ENCODE peak calls at places on chromosomes 3 and 15, in five cellular contexts. W, Q, Y, B and O are unnamed samples.

GRCh38 chr15:82850731-82851130 is 41.3 kb downstream of the WHAMM start:
- DNase-seq in Q (no peak), B (no peak), W (no peak), Y (no peak), O (no peak)

GRCh38 chr15:67241132-67241855 is 13.2 kb downstream of the AAGAB start:
- DNase-seq in Q (no peak), Y (no peak), W (no peak), B (no peak), O (no peak)

GRCh38 chr3:42262525-42262924 is 3.5 kb downstream of the CCK start:
- DNase-seq in B (no peak), W (no peak), Q (no peak), Y (no peak), O (no peak)

GRCh38 chr15:90869601-90870353 is 1.4 kb downstream of the FURIN start:
- DNase-seq in Y (peak; percentile 84), Q (peak; percentile 84), W (no peak), B (peak; percentile 77), O (no peak)

GRCh38 chr15:100891316-100892012 is 11.8 kb downstream of the ALDH1A3 start:
- DNase-seq in B (no peak), Q (peak; percentile 70), W (peak; percentile 42), Y (no peak), O (peak; percentile 43)

GRCh38 chr3:82891028-82891427 is 1129.6 kb upstream of the GBE1 start:
- DNase-seq in W (no peak), B (no peak), Q (no peak), Y (no peak), O (no peak)

GRCh38 chr15:49415171-49415570 is 7.9 kb upstream of the FGF7 start:
- DNase-seq in Y (no peak), B (no peak), Q (no peak), W (no peak), O (no peak)

GRCh38 chr3:120730576-120731542 is 11.5 kb downstream of the RABL3 start:
- DNase-seq in Q (no peak), Y (no peak), B (no peak), W (no peak), O (no peak)

GRCh38 chr15:69117431-69117841 is 43.0 kb upstream of the GLCE start:
- DNase-seq in Q (no peak), W (no peak), B (no peak), Y (no peak), O (no peak)

GRCh38 chr3:179174898-179175297 is 26.7 kb downstream of the PIK3CA start:
- DNase-seq in W (no peak), Q (no peak), B (no peak), Y (no peak), O (no peak)

GRCh38 chr15:74598126-74598842 is 17.4 kb upstream of the CLK3 start:
- DNase-seq in Q (peak; percentile 96), Y (peak; percentile 97), B (peak; percentile 91), W (peak; percentile 96), O (peak; percentile 81)

GRCh38 chr3:66303556-66303955 is 82.8 kb downstream of the SLC25A26 start:
- DNase-seq in Y (no peak), B (no peak), W (no peak), Q (no peak), O (no peak)

GRCh38 chr3:41508063-41508696 is 308.9 kb downstream of the CTNNB1 start:
- DNase-seq in W (no peak), Y (no peak), Q (no peak), B (no peak), O (no peak)

GRCh38 chr3:119596392-119596791 is 1.3 kb upstream of the PLA1A start:
- DNase-seq in B (peak; percentile 11), W (no peak), Y (no peak), Q (no peak), O (no peak)

GRCh38 chr15:25236861-25237155 is 202.0 kb downstream of the UBE3A start:
- DNase-seq in B (no peak), Q (no peak), Y (peak; percentile 32), W (no peak), O (no peak)

GRCh38 chr3:73954506-73954905 is 329.8 kb upstream of the PDZRN3 start:
- DNase-seq in B (no peak), W (no peak), Q (no peak), Y (no peak), O (no peak)

GRCh38 chr3:186492594-186492993 is 51.6 kb downstream of the CRYGS start:
- DNase-seq in Q (no peak), B (no peak), Y (no peak), W (no peak), O (no peak)

GRCh38 chr3:190092250-190092649 is 28.4 kb downstream of the P3H2 start:
- DNase-seq in B (no peak), Q (no peak), W (no peak), Y (no peak), O (no peak)

GRCh38 chr3:31880020-31880419 is 101.0 kb downstream of the OSBPL10 start:
- DNase-seq in Y (no peak), Q (no peak), W (no peak), B (peak; percentile 80), O (no peak)

GRCh38 chr3:141083831-141084624 is 32.9 kb downstream of the SPSB4 start:
- DNase-seq in Q (peak; percentile 58), Y (peak; percentile 87), W (no peak), B (no peak), O (no peak)

GRCh38 chr3:48899298-48899697 is 616 bp upstream of the SLC25A20 start:
- DNase-seq in Q (no peak), Y (no peak), B (peak; percentile 8), W (no peak), O (no peak)

GRCh38 chr15:27328616-27329015 is 357.6 kb downstream of the GABRG3 start:
- DNase-seq in B (no peak), Q (no peak), Y (no peak), W (peak; percentile 66), O (no peak)

GRCh38 chr3:38644662-38645053 is 4.8 kb downstream of the SCN5A start:
- DNase-seq in W (no peak), Q (no peak), B (no peak), Y (no peak), O (no peak)

DNA sequence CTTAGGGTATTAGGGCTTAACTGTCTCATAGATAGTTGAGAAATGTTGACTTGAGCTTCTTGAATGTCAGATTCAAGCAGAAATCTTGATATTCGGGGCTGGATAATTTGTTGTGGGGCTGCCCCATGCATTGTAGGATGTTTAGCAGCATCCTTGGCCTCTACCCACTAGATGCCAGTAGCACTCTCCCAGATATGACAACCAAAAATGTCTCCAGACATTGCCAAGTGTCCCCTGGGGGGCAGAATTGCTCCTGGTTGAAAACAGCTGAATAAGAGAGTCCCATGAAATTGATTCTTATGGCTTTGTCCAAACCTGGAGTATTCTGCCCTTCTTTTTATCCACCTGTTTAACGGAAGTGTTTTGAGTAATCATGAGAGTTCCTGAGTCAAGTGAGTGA is 15.9 kb upstream of the LCMT2 start:
- DNase-seq in Q (no peak), Y (no peak), W (peak; percentile 41), B (no peak), O (no peak)
- H3K27ac ChIP-seq in Q (no peak overlapping the region), Y (no peak overlapping the region), W (no peak overlapping the region), B (no peak overlapping the region), O (no peak overlapping the region)

DNA sequence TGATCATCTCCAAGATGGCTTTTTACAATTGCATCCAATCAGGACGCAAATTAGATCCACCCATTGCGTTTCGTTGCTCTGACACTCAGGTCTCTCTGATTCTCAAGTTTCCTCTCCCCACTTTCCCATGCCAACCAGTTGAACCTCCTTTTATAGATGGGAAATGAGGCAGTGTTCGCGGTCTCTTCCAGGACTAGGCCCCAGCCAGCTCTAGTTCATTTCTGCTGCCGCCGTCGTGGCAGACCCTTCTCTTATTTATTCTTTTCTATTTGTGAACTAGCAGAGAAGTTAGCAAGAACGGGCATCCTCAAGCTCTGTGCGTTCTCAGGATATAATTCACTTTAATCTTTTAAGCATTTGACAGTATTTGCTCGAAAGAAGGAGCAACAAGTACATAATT is 246.2 kb upstream of the TLE3 start:
- DNase-seq in W (no peak), B (no peak), Y (no peak), Q (no peak), O (no peak)
- H3K27ac ChIP-seq in W (no peak overlapping the region), B (no peak overlapping the region), Y (no peak overlapping the region), Q (no peak overlapping the region), O (no peak overlapping the region)

DNA sequence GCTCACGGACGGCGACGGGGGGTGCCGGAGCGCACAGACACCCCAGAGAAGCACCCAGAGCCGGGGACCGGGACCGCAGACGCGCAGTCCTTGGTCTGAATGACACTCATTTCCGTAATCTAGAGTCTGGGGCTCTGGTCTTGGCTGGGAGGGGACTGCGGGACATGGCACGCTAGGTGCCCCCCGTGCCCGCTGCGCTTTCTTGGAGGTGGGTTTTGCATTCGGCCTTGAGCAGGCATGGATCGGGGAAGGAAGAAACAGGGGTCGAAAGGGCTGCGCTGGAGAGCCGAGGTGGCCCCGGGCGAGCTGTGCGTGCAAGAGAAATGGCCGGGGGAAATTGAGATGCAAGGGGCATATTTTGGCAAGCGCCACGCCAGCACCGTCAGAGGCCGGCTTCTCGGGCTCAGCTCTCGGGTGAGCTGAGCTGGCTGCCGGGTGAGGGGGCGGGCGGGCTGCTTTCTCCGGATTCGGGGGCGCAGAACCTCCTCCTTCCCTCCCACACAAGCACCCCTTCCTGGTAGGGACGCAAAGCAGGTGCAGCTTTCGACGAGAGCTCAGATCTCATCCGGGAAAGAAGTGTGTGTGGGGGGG is 867 bp upstream of the NTRK3 start:
- DNase-seq in Y (no peak), W (no peak), Q (no peak), B (no peak), O (peak; percentile 39)
- H3K27ac ChIP-seq in Y (no peak overlapping the region), W (peak overlapping the region; percentile 68), Q (no peak overlapping the region), B (no peak overlapping the region), O (peak overlapping the region; percentile 46)

GRCh38 chr3:148992635-148993230 is 1.4 kb downstream of the GYG1 start:
- DNase-seq in W (no peak), Y (peak; percentile 56), B (no peak), Q (peak; percentile 74), O (no peak)

GRCh38 chr3:148991219-148992026 is at the start of gene GYG1:
- DNase-seq in Y (peak; percentile 94), W (peak; percentile 60), Q (peak; percentile 96), B (peak; percentile 78), O (peak; percentile 66)

GRCh38 chr3:148992027-148992634 is 791 bp downstream of the GYG1 start:
- DNase-seq in W (no peak), Q (peak; percentile 92), Y (peak; percentile 83), B (peak; percentile 43), O (peak; percentile 26)

DNA sequence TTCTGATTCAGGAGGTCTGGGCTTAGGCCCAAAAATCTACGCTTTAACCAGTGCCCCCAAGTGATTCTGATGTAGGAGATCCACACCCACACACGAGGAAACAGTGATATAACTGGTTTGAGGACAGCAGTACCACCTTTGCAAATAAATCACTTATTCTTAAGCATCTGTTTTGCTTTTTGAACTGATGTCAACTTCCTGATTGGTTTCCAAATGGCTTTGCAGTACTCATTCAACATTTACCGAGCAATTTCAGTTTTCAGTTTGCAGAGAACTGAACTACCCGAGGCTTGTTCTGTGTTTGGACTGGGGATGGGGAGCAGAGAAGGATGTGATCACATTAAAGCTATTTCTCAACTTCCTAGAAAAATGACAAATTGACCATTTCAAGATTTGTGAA is 1.1 kb upstream of the GYG1 start:
- DNase-seq in B (peak; percentile 82), Q (no peak), W (no peak), Y (no peak), O (no peak)
- H3K27ac ChIP-seq in B (peak overlapping the region; percentile 89), Q (peak overlapping the region; percentile 98), W (no peak overlapping the region), Y (peak overlapping the region; percentile 100), O (no peak overlapping the region)